ENCODE peak calls at places on chromosome 4, in ten cellular contexts. One of them, this sample, is unnamed.

GRCh38 chr4:43330288-43330687 is 437.8 kb downstream of the GRXCR1 start:
- DNase-seq in DMS153: no peak
- DNase-seq in NCI-H1436: no peak
- DNase-seq in adipocyte: no peak
- DNase-seq in activated effector memory CD4-positive, alpha-beta T cell treated with anti-CD3 and anti-CD28 coated beads, Interleukin-2, amount 50 U/mL, for 16 hours: no peak
- DNase-seq in stimulated activated CD4-positive, alpha-beta T cell treated with anti-CD3 and anti-CD28 coated beads, Interleukin-12 subunit alpha, Interleukin-12 subunit beta, amount 100 ng/mL, for 48 hours: no peak
- DNase-seq in heart right ventricle: no peak
- DNase-seq in H54: no peak
- DNase-seq in WTC11: no peak
- DNase-seq in suprapubic skin: no peak
- DNase-seq in this sample: no peak

GRCh38 chr4:77899607-77900006 is 37.0 kb downstream of the MRPL1 start:
- DNase-seq in stimulated activated CD4-positive, alpha-beta T cell treated with anti-CD3 and anti-CD28 coated beads, Interleukin-12 subunit alpha, Interleukin-12 subunit beta, amount 100 ng/mL, for 48 hours: no peak
- DNase-seq in adipocyte: no peak
- DNase-seq in NCI-H1436: no peak
- DNase-seq in suprapubic skin: no peak
- DNase-seq in WTC11: no peak
- DNase-seq in H54: no peak
- DNase-seq in activated effector memory CD4-positive, alpha-beta T cell treated with anti-CD3 and anti-CD28 coated beads, Interleukin-2, amount 50 U/mL, for 16 hours: no peak
- DNase-seq in DMS153: no peak
- DNase-seq in heart right ventricle: no peak
- DNase-seq in this sample: no peak

GRCh38 chr4:141705048-141705746 is 68.8 kb downstream of the IL15 start:
- DNase-seq in suprapubic skin: no peak
- DNase-seq in heart right ventricle: no peak
- DNase-seq in activated effector memory CD4-positive, alpha-beta T cell treated with anti-CD3 and anti-CD28 coated beads, Interleukin-2, amount 50 U/mL, for 16 hours: no peak
- DNase-seq in DMS153: no peak
- DNase-seq in NCI-H1436: no peak
- DNase-seq in WTC11: no peak
- DNase-seq in stimulated activated CD4-positive, alpha-beta T cell treated with anti-CD3 and anti-CD28 coated beads, Interleukin-12 subunit alpha, Interleukin-12 subunit beta, amount 100 ng/mL, for 48 hours: no peak
- DNase-seq in H54: no peak
- DNase-seq in adipocyte: no peak
- DNase-seq in this sample: no peak

GRCh38 chr4:151667025-151667424 is 93.8 kb downstream of the GATB start:
- DNase-seq in DMS153: no peak
- DNase-seq in heart right ventricle: no peak
- DNase-seq in NCI-H1436: no peak
- DNase-seq in activated effector memory CD4-positive, alpha-beta T cell treated with anti-CD3 and anti-CD28 coated beads, Interleukin-2, amount 50 U/mL, for 16 hours: no peak
- DNase-seq in H54: no peak
- DNase-seq in adipocyte: no peak
- DNase-seq in suprapubic skin: no peak
- DNase-seq in stimulated activated CD4-positive, alpha-beta T cell treated with anti-CD3 and anti-CD28 coated beads, Interleukin-12 subunit alpha, Interleukin-12 subunit beta, amount 100 ng/mL, for 48 hours: no peak
- DNase-seq in WTC11: no peak
- DNase-seq in this sample: no peak

GRCh38 chr4:182245041-182245440 is 1.8 kb downstream of the TENM3 start:
- DNase-seq in suprapubic skin: no peak
- DNase-seq in activated effector memory CD4-positive, alpha-beta T cell treated with anti-CD3 and anti-CD28 coated beads, Interleukin-2, amount 50 U/mL, for 16 hours: no peak
- DNase-seq in H54: no peak
- DNase-seq in NCI-H1436: no peak
- DNase-seq in heart right ventricle: no peak
- DNase-seq in DMS153: no peak
- DNase-seq in stimulated activated CD4-positive, alpha-beta T cell treated with anti-CD3 and anti-CD28 coated beads, Interleukin-12 subunit alpha, Interleukin-12 subunit beta, amount 100 ng/mL, for 48 hours: no peak
- DNase-seq in adipocyte: no peak
- DNase-seq in WTC11: no peak
- DNase-seq in this sample: no peak

GRCh38 chr4:168486961-168487820 is 6.9 kb upstream of the DDX60L start:
- DNase-seq in H54: peak
- DNase-seq in NCI-H1436: no peak
- DNase-seq in WTC11: no peak
- DNase-seq in heart right ventricle: no peak
- DNase-seq in DMS153: no peak
- DNase-seq in adipocyte: peak
- DNase-seq in activated effector memory CD4-positive, alpha-beta T cell treated with anti-CD3 and anti-CD28 coated beads, Interleukin-2, amount 50 U/mL, for 16 hours: no peak
- DNase-seq in suprapubic skin: no peak
- DNase-seq in stimulated activated CD4-positive, alpha-beta T cell treated with anti-CD3 and anti-CD28 coated beads, Interleukin-12 subunit alpha, Interleukin-12 subunit beta, amount 100 ng/mL, for 48 hours: no peak
- DNase-seq in this sample: no peak

GRCh38 chr4:122483481-122483880 is 27.0 kb upstream of the IL2 start:
- DNase-seq in NCI-H1436: no peak
- DNase-seq in stimulated activated CD4-positive, alpha-beta T cell treated with anti-CD3 and anti-CD28 coated beads, Interleukin-12 subunit alpha, Interleukin-12 subunit beta, amount 100 ng/mL, for 48 hours: no peak
- DNase-seq in activated effector memory CD4-positive, alpha-beta T cell treated with anti-CD3 and anti-CD28 coated beads, Interleukin-2, amount 50 U/mL, for 16 hours: no peak
- DNase-seq in DMS153: no peak
- DNase-seq in suprapubic skin: no peak
- DNase-seq in heart right ventricle: no peak
- DNase-seq in adipocyte: no peak
- DNase-seq in H54: no peak
- DNase-seq in WTC11: no peak
- DNase-seq in this sample: no peak

GRCh38 chr4:76654796-76655195 is 219.8 kb downstream of the SHROOM3 start:
- DNase-seq in H54: no peak
- DNase-seq in stimulated activated CD4-positive, alpha-beta T cell treated with anti-CD3 and anti-CD28 coated beads, Interleukin-12 subunit alpha, Interleukin-12 subunit beta, amount 100 ng/mL, for 48 hours: no peak
- DNase-seq in NCI-H1436: no peak
- DNase-seq in DMS153: no peak
- DNase-seq in activated effector memory CD4-positive, alpha-beta T cell treated with anti-CD3 and anti-CD28 coated beads, Interleukin-2, amount 50 U/mL, for 16 hours: no peak
- DNase-seq in WTC11: no peak
- DNase-seq in suprapubic skin: no peak
- DNase-seq in heart right ventricle: no peak
- DNase-seq in adipocyte: peak
- DNase-seq in this sample: no peak

GRCh38 chr4:99300934-99301333 is 10.1 kb upstream of the ADH1A start:
- DNase-seq in suprapubic skin: peak
- DNase-seq in H54: no peak
- DNase-seq in stimulated activated CD4-positive, alpha-beta T cell treated with anti-CD3 and anti-CD28 coated beads, Interleukin-12 subunit alpha, Interleukin-12 subunit beta, amount 100 ng/mL, for 48 hours: no peak
- DNase-seq in NCI-H1436: no peak
- DNase-seq in adipocyte: peak
- DNase-seq in activated effector memory CD4-positive, alpha-beta T cell treated with anti-CD3 and anti-CD28 coated beads, Interleukin-2, amount 50 U/mL, for 16 hours: no peak
- DNase-seq in DMS153: no peak
- DNase-seq in heart right ventricle: peak
- DNase-seq in WTC11: no peak
- DNase-seq in this sample: no peak

GRCh38 chr4:98506462-98507132 is 151.8 kb downstream of the TSPAN5 start:
- DNase-seq in heart right ventricle: no peak
- DNase-seq in stimulated activated CD4-positive, alpha-beta T cell treated with anti-CD3 and anti-CD28 coated beads, Interleukin-12 subunit alpha, Interleukin-12 subunit beta, amount 100 ng/mL, for 48 hours: no peak
- DNase-seq in DMS153: no peak
- DNase-seq in adipocyte: no peak
- DNase-seq in NCI-H1436: no peak
- DNase-seq in H54: no peak
- DNase-seq in suprapubic skin: no peak
- DNase-seq in WTC11: peak
- DNase-seq in activated effector memory CD4-positive, alpha-beta T cell treated with anti-CD3 and anti-CD28 coated beads, Interleukin-2, amount 50 U/mL, for 16 hours: no peak
- DNase-seq in this sample: no peak

GRCh38 chr4:152920768-152921167 is 15.4 kb upstream of the FHDC1 start:
- DNase-seq in activated effector memory CD4-positive, alpha-beta T cell treated with anti-CD3 and anti-CD28 coated beads, Interleukin-2, amount 50 U/mL, for 16 hours: no peak
- DNase-seq in WTC11: no peak
- DNase-seq in adipocyte: no peak
- DNase-seq in DMS153: no peak
- DNase-seq in suprapubic skin: no peak
- DNase-seq in stimulated activated CD4-positive, alpha-beta T cell treated with anti-CD3 and anti-CD28 coated beads, Interleukin-12 subunit alpha, Interleukin-12 subunit beta, amount 100 ng/mL, for 48 hours: no peak
- DNase-seq in NCI-H1436: no peak
- DNase-seq in heart right ventricle: no peak
- DNase-seq in H54: no peak
- DNase-seq in this sample: no peak

GRCh38 chr4:98510757-98511517 is 147.5 kb downstream of the TSPAN5 start:
- DNase-seq in H54: no peak
- DNase-seq in stimulated activated CD4-positive, alpha-beta T cell treated with anti-CD3 and anti-CD28 coated beads, Interleukin-12 subunit alpha, Interleukin-12 subunit beta, amount 100 ng/mL, for 48 hours: peak
- DNase-seq in suprapubic skin: no peak
- DNase-seq in adipocyte: peak
- DNase-seq in activated effector memory CD4-positive, alpha-beta T cell treated with anti-CD3 and anti-CD28 coated beads, Interleukin-2, amount 50 U/mL, for 16 hours: no peak
- DNase-seq in WTC11: no peak
- DNase-seq in heart right ventricle: no peak
- DNase-seq in NCI-H1436: no peak
- DNase-seq in DMS153: no peak
- DNase-seq in this sample: no peak

GRCh38 chr4:41792166-41792565 is 43.6 kb upstream of the PHOX2B start:
- DNase-seq in suprapubic skin: no peak
- DNase-seq in stimulated activated CD4-positive, alpha-beta T cell treated with anti-CD3 and anti-CD28 coated beads, Interleukin-12 subunit alpha, Interleukin-12 subunit beta, amount 100 ng/mL, for 48 hours: no peak
- DNase-seq in heart right ventricle: no peak
- DNase-seq in adipocyte: no peak
- DNase-seq in NCI-H1436: no peak
- DNase-seq in DMS153: no peak
- DNase-seq in WTC11: no peak
- DNase-seq in activated effector memory CD4-positive, alpha-beta T cell treated with anti-CD3 and anti-CD28 coated beads, Interleukin-2, amount 50 U/mL, for 16 hours: no peak
- DNase-seq in H54: no peak
- DNase-seq in this sample: no peak

GRCh38 chr4:80199947-80200346 is 2.6 kb downstream of the PRDM8 start:
- DNase-seq in heart right ventricle: no peak
- DNase-seq in DMS153: no peak
- DNase-seq in activated effector memory CD4-positive, alpha-beta T cell treated with anti-CD3 and anti-CD28 coated beads, Interleukin-2, amount 50 U/mL, for 16 hours: no peak
- DNase-seq in suprapubic skin: no peak
- DNase-seq in NCI-H1436: no peak
- DNase-seq in H54: no peak
- DNase-seq in stimulated activated CD4-positive, alpha-beta T cell treated with anti-CD3 and anti-CD28 coated beads, Interleukin-12 subunit alpha, Interleukin-12 subunit beta, amount 100 ng/mL, for 48 hours: no peak
- DNase-seq in adipocyte: no peak
- DNase-seq in WTC11: no peak
- DNase-seq in this sample: no peak

GRCh38 chr4:15756361-15756861 is 21.7 kb upstream of the CD38 start:
- DNase-seq in stimulated activated CD4-positive, alpha-beta T cell treated with anti-CD3 and anti-CD28 coated beads, Interleukin-12 subunit alpha, Interleukin-12 subunit beta, amount 100 ng/mL, for 48 hours: peak
- DNase-seq in suprapubic skin: no peak
- DNase-seq in WTC11: no peak
- DNase-seq in heart right ventricle: no peak
- DNase-seq in activated effector memory CD4-positive, alpha-beta T cell treated with anti-CD3 and anti-CD28 coated beads, Interleukin-2, amount 50 U/mL, for 16 hours: peak
- DNase-seq in DMS153: no peak
- DNase-seq in NCI-H1436: no peak
- DNase-seq in H54: no peak
- DNase-seq in adipocyte: no peak
- DNase-seq in this sample: no peak

GRCh38 chr4:181845617-181846016 is 397.6 kb upstream of the TENM3 start:
- DNase-seq in H54: no peak
- DNase-seq in NCI-H1436: no peak
- DNase-seq in adipocyte: no peak
- DNase-seq in DMS153: no peak
- DNase-seq in heart right ventricle: no peak
- DNase-seq in WTC11: no peak
- DNase-seq in activated effector memory CD4-positive, alpha-beta T cell treated with anti-CD3 and anti-CD28 coated beads, Interleukin-2, amount 50 U/mL, for 16 hours: no peak
- DNase-seq in stimulated activated CD4-positive, alpha-beta T cell treated with anti-CD3 and anti-CD28 coated beads, Interleukin-12 subunit alpha, Interleukin-12 subunit beta, amount 100 ng/mL, for 48 hours: no peak
- DNase-seq in suprapubic skin: no peak
- DNase-seq in this sample: no peak

GRCh38 chr4:184039963-184040383 is 134.9 kb downstream of the STOX2 start:
- DNase-seq in H54: no peak
- DNase-seq in NCI-H1436: no peak
- DNase-seq in suprapubic skin: no peak
- DNase-seq in heart right ventricle: no peak
- DNase-seq in stimulated activated CD4-positive, alpha-beta T cell treated with anti-CD3 and anti-CD28 coated beads, Interleukin-12 subunit alpha, Interleukin-12 subunit beta, amount 100 ng/mL, for 48 hours: no peak
- DNase-seq in DMS153: no peak
- DNase-seq in activated effector memory CD4-positive, alpha-beta T cell treated with anti-CD3 and anti-CD28 coated beads, Interleukin-2, amount 50 U/mL, for 16 hours: no peak
- DNase-seq in WTC11: peak
- DNase-seq in adipocyte: no peak
- DNase-seq in this sample: no peak

GRCh38 chr4:15836362-15836761 is 58.2 kb downstream of the CD38 start:
- DNase-seq in adipocyte: no peak
- DNase-seq in suprapubic skin: no peak
- DNase-seq in activated effector memory CD4-positive, alpha-beta T cell treated with anti-CD3 and anti-CD28 coated beads, Interleukin-2, amount 50 U/mL, for 16 hours: no peak
- DNase-seq in heart right ventricle: no peak
- DNase-seq in stimulated activated CD4-positive, alpha-beta T cell treated with anti-CD3 and anti-CD28 coated beads, Interleukin-12 subunit alpha, Interleukin-12 subunit beta, amount 100 ng/mL, for 48 hours: no peak
- DNase-seq in H54: no peak
- DNase-seq in DMS153: no peak
- DNase-seq in WTC11: no peak
- DNase-seq in NCI-H1436: no peak
- DNase-seq in this sample: no peak

GRCh38 chr4:177051473-177052060 is 258.1 kb upstream of the NEIL3 start:
- DNase-seq in stimulated activated CD4-positive, alpha-beta T cell treated with anti-CD3 and anti-CD28 coated beads, Interleukin-12 subunit alpha, Interleukin-12 subunit beta, amount 100 ng/mL, for 48 hours: peak
- DNase-seq in WTC11: peak
- DNase-seq in heart right ventricle: no peak
- DNase-seq in adipocyte: peak
- DNase-seq in suprapubic skin: no peak
- DNase-seq in H54: no peak
- DNase-seq in activated effector memory CD4-positive, alpha-beta T cell treated with anti-CD3 and anti-CD28 coated beads, Interleukin-2, amount 50 U/mL, for 16 hours: no peak
- DNase-seq in NCI-H1436: no peak
- DNase-seq in DMS153: peak
- DNase-seq in this sample: no peak

GRCh38 chr4:47017081-47017480 is 14.3 kb upstream of the GABRB1 start:
- DNase-seq in DMS153: no peak
- DNase-seq in suprapubic skin: no peak
- DNase-seq in stimulated activated CD4-positive, alpha-beta T cell treated with anti-CD3 and anti-CD28 coated beads, Interleukin-12 subunit alpha, Interleukin-12 subunit beta, amount 100 ng/mL, for 48 hours: no peak
- DNase-seq in heart right ventricle: no peak
- DNase-seq in WTC11: no peak
- DNase-seq in activated effector memory CD4-positive, alpha-beta T cell treated with anti-CD3 and anti-CD28 coated beads, Interleukin-2, amount 50 U/mL, for 16 hours: no peak
- DNase-seq in adipocyte: peak
- DNase-seq in NCI-H1436: no peak
- DNase-seq in H54: no peak
- DNase-seq in this sample: no peak

GRCh38 chr4:128812360-128812958 is 3.0 kb downstream of the JADE1 start:
- DNase-seq in activated effector memory CD4-positive, alpha-beta T cell treated with anti-CD3 and anti-CD28 coated beads, Interleukin-2, amount 50 U/mL, for 16 hours: no peak
- DNase-seq in adipocyte: peak
- DNase-seq in DMS153: peak
- DNase-seq in stimulated activated CD4-positive, alpha-beta T cell treated with anti-CD3 and anti-CD28 coated beads, Interleukin-12 subunit alpha, Interleukin-12 subunit beta, amount 100 ng/mL, for 48 hours: peak
- DNase-seq in NCI-H1436: peak
- DNase-seq in WTC11: peak
- DNase-seq in H54: peak
- DNase-seq in heart right ventricle: no peak
- DNase-seq in suprapubic skin: peak
- DNase-seq in this sample: peak

GRCh38 chr4:15479089-15479912 is 9.6 kb downstream of the CC2D2A start:
- DNase-seq in NCI-H1436: no peak
- DNase-seq in H54: peak
- DNase-seq in stimulated activated CD4-positive, alpha-beta T cell treated with anti-CD3 and anti-CD28 coated beads, Interleukin-12 subunit alpha, Interleukin-12 subunit beta, amount 100 ng/mL, for 48 hours: no peak
- DNase-seq in activated effector memory CD4-positive, alpha-beta T cell treated with anti-CD3 and anti-CD28 coated beads, Interleukin-2, amount 50 U/mL, for 16 hours: no peak
- DNase-seq in suprapubic skin: no peak
- DNase-seq in adipocyte: peak
- DNase-seq in heart right ventricle: no peak
- DNase-seq in WTC11: peak
- DNase-seq in DMS153: peak
- DNase-seq in this sample: peak

GRCh38 chr4:100098681-100099080 is 91.6 kb downstream of the DDIT4L start:
- DNase-seq in stimulated activated CD4-positive, alpha-beta T cell treated with anti-CD3 and anti-CD28 coated beads, Interleukin-12 subunit alpha, Interleukin-12 subunit beta, amount 100 ng/mL, for 48 hours: no peak
- DNase-seq in WTC11: no peak
- DNase-seq in NCI-H1436: no peak
- DNase-seq in suprapubic skin: no peak
- DNase-seq in adipocyte: peak
- DNase-seq in heart right ventricle: no peak
- DNase-seq in activated effector memory CD4-positive, alpha-beta T cell treated with anti-CD3 and anti-CD28 coated beads, Interleukin-2, amount 50 U/mL, for 16 hours: no peak
- DNase-seq in H54: no peak
- DNase-seq in DMS153: no peak
- DNase-seq in this sample: no peak

GRCh38 chr4:105895609-105896460 is 564 bp downstream of the NPNT start:
- DNase-seq in stimulated activated CD4-positive, alpha-beta T cell treated with anti-CD3 and anti-CD28 coated beads, Interleukin-12 subunit alpha, Interleukin-12 subunit beta, amount 100 ng/mL, for 48 hours: no peak
- DNase-seq in adipocyte: peak
- DNase-seq in WTC11: peak
- DNase-seq in heart right ventricle: peak
- DNase-seq in DMS153: no peak
- DNase-seq in NCI-H1436: peak
- DNase-seq in H54: no peak
- DNase-seq in activated effector memory CD4-positive, alpha-beta T cell treated with anti-CD3 and anti-CD28 coated beads, Interleukin-2, amount 50 U/mL, for 16 hours: no peak
- DNase-seq in suprapubic skin: peak
- DNase-seq in this sample: no peak

GRCh38 chr4:3791910-3792542 is 25.8 kb downstream of the ADRA2C start:
- DNase-seq in adipocyte: peak
- DNase-seq in H54: no peak
- DNase-seq in heart right ventricle: peak
- DNase-seq in activated effector memory CD4-positive, alpha-beta T cell treated with anti-CD3 and anti-CD28 coated beads, Interleukin-2, amount 50 U/mL, for 16 hours: no peak
- DNase-seq in stimulated activated CD4-positive, alpha-beta T cell treated with anti-CD3 and anti-CD28 coated beads, Interleukin-12 subunit alpha, Interleukin-12 subunit beta, amount 100 ng/mL, for 48 hours: no peak
- DNase-seq in NCI-H1436: no peak
- DNase-seq in WTC11: peak
- DNase-seq in suprapubic skin: no peak
- DNase-seq in DMS153: no peak
- DNase-seq in this sample: no peak

This sample was measured in DMS79 treated with DMSO at 0.1 percent for 48 hours.